ENCODE peak calls at places on chromosomes 7 and 10, in four cellular contexts. Q is tibial nerve, M is HCT116, P is astrocyte of the cerebellum. W is an unnamed sample.

GRCh38 chr10:129846991-129847391 is 117.1 kb downstream of the EBF3 start:
- DNase-seq in Q (no peak), M (no peak), P (no peak), W (no peak)

GRCh38 chr10:77763453-77764430 is 126.1 kb upstream of the KCNMA1 start:
- DNase-seq in Q (no peak), M (no peak), P (no peak), W (no peak)

GRCh38 chr10:51377070-51377931 is 303.0 kb downstream of the PRKG1 start:
- DNase-seq in Q (no peak), M (no peak), P (no peak), W (no peak)

GRCh38 chr7:54785261-54785660 is 26.2 kb upstream of the SEC61G start:
- DNase-seq in Q (no peak), M (no peak), P (no peak), W (no peak)

GRCh38 chr7:112550468-112551060 is 69.8 kb downstream of the LSMEM1 start:
- DNase-seq in Q (no peak), M (peak; percentile 56), P (peak; percentile 69), W (peak; percentile 47)

GRCh38 chr10:73887038-73888015 is 13.0 kb upstream of the CAMK2G start:
- DNase-seq in Q (peak; percentile 57), M (peak; percentile 88), P (peak; percentile 88), W (no peak)

GRCh38 chr10:6121144-6121543 is 32.3 kb downstream of the RBM17 start:
- DNase-seq in Q (no peak), M (no peak), P (no peak), W (no peak)

GRCh38 chr7:1957471-1958225 is 275.1 kb downstream of the MAD1L1 start:
- DNase-seq in Q (no peak), M (no peak), P (no peak), W (no peak)

GRCh38 chr7:31986878-31987518 is 83.2 kb downstream of the PDE1C start:
- DNase-seq in Q (no peak), M (no peak), P (no peak), W (peak; percentile 14)

GRCh38 chr10:17512341-17513001 is 58.1 kb upstream of the ST8SIA6 start:
- DNase-seq in Q (no peak), M (peak; percentile 93), P (peak; percentile 99), W (peak; percentile 48)

GRCh38 chr10:33807527-33808377 is 473.3 kb upstream of the NRP1 start:
- DNase-seq in Q (no peak), M (no peak), P (no peak), W (no peak)

GRCh38 chr7:104230606-104231005 is 22.8 kb upstream of the ORC5 start:
- DNase-seq in Q (no peak), M (no peak), P (no peak), W (no peak)

GRCh38 chr7:17130281-17131059 is 168.0 kb upstream of the AHR start:
- DNase-seq in Q (no peak), M (peak; percentile 13), P (peak; percentile 64), W (peak; percentile 35)

GRCh38 chr10:97538401-97538800 is 34.2 kb upstream of the ANKRD2 start:
- DNase-seq in Q (no peak), M (no peak), P (no peak), W (no peak)

GRCh38 chr10:97537186-97537869 is 35.3 kb upstream of the ANKRD2 start:
- DNase-seq in Q (no peak), M (no peak), P (no peak), W (no peak)

GRCh38 chr10:97538839-97539238 is 33.7 kb upstream of the ANKRD2 start:
- DNase-seq in Q (no peak), M (no peak), P (no peak), W (peak; percentile 47)

GRCh38 chr10:97540669-97541500 is 31.7 kb upstream of the ANKRD2 start:
- DNase-seq in Q (no peak), M (no peak), P (no peak), W (no peak)

DNA sequence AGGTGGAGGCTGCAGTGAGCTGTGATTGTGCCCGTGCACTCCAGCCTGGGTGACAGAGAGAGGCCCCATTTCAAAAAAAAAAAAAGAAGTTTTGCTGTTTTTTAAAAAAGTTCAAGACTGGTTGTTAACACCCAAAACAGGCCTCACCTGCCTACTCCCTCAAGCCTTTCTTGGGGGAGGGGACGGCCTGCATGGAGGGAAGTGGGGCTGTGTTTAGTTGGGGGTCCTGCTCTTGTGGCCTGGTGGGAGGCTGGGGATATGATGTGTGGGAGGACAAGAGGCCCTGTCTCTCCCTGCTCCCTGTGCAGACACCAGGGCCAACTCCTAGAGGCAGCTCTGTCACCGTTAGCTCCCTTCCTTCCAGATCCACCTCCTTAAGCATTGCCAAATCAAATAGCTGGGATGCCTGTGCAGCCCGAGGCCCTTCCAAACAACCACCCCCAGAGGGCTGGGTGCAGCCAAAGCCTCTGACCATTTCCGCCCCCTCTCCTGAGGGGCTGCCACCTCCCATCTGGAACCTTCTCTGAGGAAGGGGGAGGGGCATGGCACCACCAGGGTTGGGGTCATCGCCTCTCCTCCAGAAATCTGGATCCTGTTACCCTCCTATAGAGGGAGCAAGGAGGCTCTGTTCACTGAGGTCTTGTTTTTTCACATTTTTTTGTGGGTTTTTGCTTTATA is 32.9 kb upstream of the ANKRD2 start:
- DNase-seq in Q (no peak), M (no peak), P (peak; percentile 73), W (no peak)
- TF ChIP-seq CTCF in Q (no peak), M (no peak), P (peak; percentile 61), W (no peak)

GRCh38 chr10:7411671-7412481 is 1.0 kb upstream of the SFMBT2 start:
- DNase-seq in Q (no peak), M (no peak), P (no peak), W (no peak)
- H3K4me3 ChIP-seq in Q (peak overlapping the region; percentile 82), M (no peak overlapping the region), P (peak overlapping the region; percentile 74), W (no peak overlapping the region)

DNA sequence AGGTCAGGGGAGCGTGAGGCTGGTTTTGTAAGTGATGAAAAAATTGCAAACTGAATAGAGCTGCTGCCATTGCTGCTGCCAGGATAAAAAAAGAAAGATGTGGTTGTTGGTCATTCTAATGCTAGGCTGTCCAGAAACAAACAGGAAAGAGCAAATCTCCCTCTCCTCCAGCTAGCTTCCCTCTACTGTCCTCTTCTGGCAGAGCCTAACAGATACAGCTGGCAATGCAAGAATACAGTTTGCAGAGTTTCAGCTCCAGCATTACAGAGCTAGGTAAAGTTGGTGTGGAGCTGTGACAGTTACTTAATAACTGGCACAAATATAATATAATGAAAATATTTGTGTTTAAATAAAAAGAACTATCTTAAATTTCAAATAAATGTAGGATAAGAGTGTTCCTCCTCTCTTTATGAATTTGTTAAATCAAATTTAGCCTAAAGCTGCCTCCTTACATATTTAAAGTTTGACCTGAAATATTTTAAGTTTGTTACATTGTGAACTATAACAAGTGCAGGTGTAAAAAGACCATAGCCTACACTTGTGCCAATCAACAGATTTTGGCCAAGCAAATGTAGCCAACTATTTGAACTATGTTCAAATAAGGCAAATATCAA is 407.7 kb downstream of the SH2D4B start:
- DNase-seq in Q (no peak), M (no peak), P (no peak), W (peak; percentile 23)
- TF ChIP-seq CTCF in Q (peak; percentile 37), M (no peak), P (peak; percentile 49), W (peak; percentile 94)

GRCh38 chr7:192701-193536 is 548 bp downstream of the FAM20C start:
- DNase-seq in Q (no peak), M (no peak), P (no peak), W (no peak)
- H3K4me3 ChIP-seq in Q (peak overlapping the region; percentile 76), M (peak overlapping the region; percentile 81), P (peak overlapping the region; percentile 97), W (no peak overlapping the region)

GRCh38 chr7:48416327-48416908 is 245.2 kb downstream of the ABCA13 start:
- DNase-seq in Q (no peak), M (no peak), P (no peak), W (no peak)
- TF ChIP-seq CTCF in Q (no peak), M (no peak), P (no peak), W (no peak)

DNA sequence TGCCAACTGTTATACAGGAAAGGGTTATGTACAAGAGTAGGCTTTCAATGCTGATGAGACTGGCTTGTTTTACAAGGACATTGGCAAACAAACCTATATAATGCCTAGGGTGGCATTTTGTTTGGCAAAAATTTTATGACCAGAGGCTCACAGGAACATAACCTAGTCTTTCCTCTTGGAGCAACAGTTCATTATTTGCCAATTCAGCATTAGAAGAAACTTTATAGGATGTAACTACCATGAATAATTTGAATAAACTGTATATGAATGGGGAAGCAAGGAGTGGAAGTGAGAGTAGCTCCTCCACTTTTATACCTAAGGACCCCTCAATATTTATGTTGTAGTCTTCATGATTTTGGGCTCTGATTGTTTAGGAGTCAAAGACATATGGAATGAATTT is 103.9 kb upstream of the WAC start:
- DNase-seq in Q (no peak), M (no peak), P (no peak), W (peak; percentile 13)
- H3K4me3 ChIP-seq in Q (no peak overlapping the region), M (no peak overlapping the region), P (no peak overlapping the region), W (no peak overlapping the region)

GRCh38 chr10:62559481-62560206 is 185.5 kb downstream of the ZNF365 start:
- DNase-seq in Q (no peak), M (no peak), P (no peak), W (no peak)

GRCh38 chr10:62560207-62560819 is 186.1 kb downstream of the ZNF365 start:
- DNase-seq in Q (no peak), M (no peak), P (no peak), W (no peak)

GRCh38 chr10:62554632-62555199 is 180.5 kb downstream of the ZNF365 start:
- DNase-seq in Q (no peak), M (peak; percentile 8), P (no peak), W (peak; percentile 48)
- TF ChIP-seq CTCF in Q (peak; percentile 29), M (peak; percentile 15), P (peak; percentile 66), W (peak; percentile 92)

GRCh38 chr7:14762552-14762951 is 140.0 kb downstream of the DGKB start:
- DNase-seq in Q (no peak), M (no peak), P (no peak), W (no peak)
- H3K4me3 ChIP-seq in Q (no peak overlapping the region), M (no peak overlapping the region), P (no peak overlapping the region), W (no peak overlapping the region)

DNA sequence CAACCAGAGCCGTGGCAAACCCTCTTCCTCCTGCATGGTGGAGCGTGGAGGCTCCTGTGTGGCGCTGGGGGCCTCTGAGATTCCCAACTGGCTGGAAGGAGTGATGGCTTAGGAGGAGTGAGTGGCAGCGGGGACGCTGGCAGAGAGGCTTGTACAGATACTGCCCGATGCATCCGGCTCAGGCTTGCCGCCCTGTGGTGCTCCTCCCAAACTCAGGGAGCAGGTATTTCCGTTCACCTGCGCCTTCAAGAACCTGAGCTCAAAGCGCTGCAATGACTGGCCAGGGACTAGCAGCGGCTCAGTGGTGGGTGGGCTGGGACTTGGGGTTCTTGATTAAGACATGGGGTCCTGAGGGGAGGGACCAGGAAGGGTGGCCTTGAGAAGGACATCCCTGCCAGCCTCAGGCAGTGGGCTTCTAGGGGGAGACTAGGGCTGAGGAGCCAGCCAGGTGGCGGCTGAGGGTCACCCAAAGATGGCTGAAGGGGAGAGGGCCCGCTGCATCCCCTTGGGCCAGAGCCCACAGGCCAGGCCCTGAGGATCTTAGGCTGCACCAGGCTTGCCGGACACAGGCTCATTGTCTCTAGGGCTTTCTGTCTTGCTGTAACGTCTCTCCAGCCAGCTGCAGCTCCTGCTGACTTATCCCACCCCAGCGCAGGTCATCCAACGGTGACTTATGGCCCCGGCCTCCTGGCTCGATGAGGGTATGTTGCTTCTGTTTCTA is 3.2 kb downstream of the ZNF775 start:
- DNase-seq in Q (no peak), M (no peak), P (no peak), W (no peak)
- TF ChIP-seq CTCF in Q (no peak), M (no peak), P (no peak), W (peak; percentile 35)